ENCODE peak calls at places on chromosomes 1 and 21, in five cellular contexts. One of them, this sample, is unnamed.

GRCh38 chr1:4174291-4175200 is 274.5 kb upstream of the C1orf174 start:
- DNase-seq in tibial artery: no peak
- DNase-seq in heart left ventricle: no peak
- DNase-seq in right atrium auricular region: peak; percentile 40
- DNase-seq in right cardiac atrium: no peak
- DNase-seq in this sample: no peak

GRCh38 chr1:226578946-226579639 is 30.5 kb downstream of the STUM start:
- DNase-seq in tibial artery: peak; percentile 3
- DNase-seq in heart left ventricle: no peak
- DNase-seq in right atrium auricular region: no peak
- DNase-seq in right cardiac atrium: no peak
- DNase-seq in this sample: no peak

GRCh38 chr1:1170215-1170890 is 3.3 kb upstream of the TTLL10 start:
- DNase-seq in tibial artery: no peak
- DNase-seq in heart left ventricle: no peak
- DNase-seq in right atrium auricular region: no peak
- DNase-seq in right cardiac atrium: no peak
- DNase-seq in this sample: no peak

GRCh38 chr1:18941221-18942141 is 15.0 kb downstream of the IFFO2 start:
- DNase-seq in tibial artery: no peak
- DNase-seq in heart left ventricle: no peak
- DNase-seq in right atrium auricular region: no peak
- DNase-seq in right cardiac atrium: peak; percentile 76
- DNase-seq in this sample: no peak

GRCh38 chr1:61504840-61505239 is 220.1 kb downstream of the TM2D1 start:
- DNase-seq in tibial artery: no peak
- DNase-seq in heart left ventricle: no peak
- DNase-seq in right atrium auricular region: no peak
- DNase-seq in right cardiac atrium: no peak
- DNase-seq in this sample: no peak

GRCh38 chr1:226979115-226979516 is 39.0 kb downstream of the COQ8A start:
- DNase-seq in tibial artery: no peak
- DNase-seq in heart left ventricle: no peak
- DNase-seq in right atrium auricular region: no peak
- DNase-seq in right cardiac atrium: peak; percentile 51
- DNase-seq in this sample: no peak

GRCh38 chr1:152777510-152778137 is 2.7 kb downstream of the LCE1F start:
- DNase-seq in tibial artery: no peak
- DNase-seq in heart left ventricle: no peak
- DNase-seq in right atrium auricular region: no peak
- DNase-seq in right cardiac atrium: peak; percentile 11
- DNase-seq in this sample: no peak

GRCh38 chr1:19974822-19975416 is 4.5 kb downstream of the PLA2G2A start:
- DNase-seq in tibial artery: peak; percentile 47
- DNase-seq in heart left ventricle: peak; percentile 55
- DNase-seq in right atrium auricular region: peak; percentile 78
- DNase-seq in right cardiac atrium: peak; percentile 80
- DNase-seq in this sample: no peak

GRCh38 chr1:151108331-151108730 is 37.8 kb downstream of the GABPB2 start:
- DNase-seq in tibial artery: no peak
- DNase-seq in heart left ventricle: no peak
- DNase-seq in right atrium auricular region: no peak
- DNase-seq in right cardiac atrium: no peak
- DNase-seq in this sample: no peak

GRCh38 chr1:230281531-230281930 is 144.6 kb downstream of the PGBD5 start:
- DNase-seq in tibial artery: peak; percentile 5
- DNase-seq in heart left ventricle: no peak
- DNase-seq in right atrium auricular region: no peak
- DNase-seq in right cardiac atrium: no peak
- DNase-seq in this sample: no peak

GRCh38 chr21:26881504-26882228 is 36.5 kb upstream of the ADAMTS1 start:
- DNase-seq in tibial artery: no peak
- DNase-seq in heart left ventricle: no peak
- DNase-seq in right atrium auricular region: no peak
- DNase-seq in right cardiac atrium: no peak
- DNase-seq in this sample: no peak

GRCh38 chr1:219298581-219299148 is 125.0 kb downstream of the LYPLAL1 start:
- DNase-seq in tibial artery: no peak
- DNase-seq in heart left ventricle: no peak
- DNase-seq in right atrium auricular region: peak; percentile 65
- DNase-seq in right cardiac atrium: no peak
- DNase-seq in this sample: no peak

GRCh38 chr1:183454377-183454776 is 17.9 kb upstream of the SMG7 start:
- DNase-seq in tibial artery: no peak
- DNase-seq in heart left ventricle: no peak
- DNase-seq in right atrium auricular region: no peak
- DNase-seq in right cardiac atrium: no peak
- DNase-seq in this sample: no peak

GRCh38 chr1:212212901-212213300 is 72.3 kb upstream of the PPP2R5A start:
- DNase-seq in tibial artery: no peak
- DNase-seq in heart left ventricle: no peak
- DNase-seq in right atrium auricular region: no peak
- DNase-seq in right cardiac atrium: no peak
- DNase-seq in this sample: no peak

GRCh38 chr1:244030481-244031040 is 20.5 kb upstream of the ZBTB18 start:
- DNase-seq in tibial artery: no peak
- DNase-seq in heart left ventricle: no peak
- DNase-seq in right atrium auricular region: no peak
- DNase-seq in right cardiac atrium: no peak
- DNase-seq in this sample: no peak

GRCh38 chr1:6745073-6745472 is 40.2 kb upstream of the CAMTA1 start:
- DNase-seq in tibial artery: no peak
- DNase-seq in heart left ventricle: no peak
- DNase-seq in right atrium auricular region: no peak
- DNase-seq in right cardiac atrium: no peak
- DNase-seq in this sample: no peak

GRCh38 chr1:56816909-56817308 is 2.3 kb downstream of the FYB2 start:
- DNase-seq in tibial artery: no peak
- DNase-seq in heart left ventricle: no peak
- DNase-seq in right atrium auricular region: no peak
- DNase-seq in right cardiac atrium: no peak
- DNase-seq in this sample: no peak

GRCh38 chr1:86756062-86756406 is 51.7 kb downstream of the SH3GLB1 start:
- DNase-seq in tibial artery: no peak
- DNase-seq in heart left ventricle: no peak
- DNase-seq in right atrium auricular region: no peak
- DNase-seq in right cardiac atrium: no peak
- DNase-seq in this sample: no peak

GRCh38 chr1:222225171-222225570 is 322.7 kb downstream of the HHIPL2 start:
- DNase-seq in tibial artery: no peak
- DNase-seq in heart left ventricle: no peak
- DNase-seq in right atrium auricular region: no peak
- DNase-seq in right cardiac atrium: no peak
- DNase-seq in this sample: no peak

GRCh38 chr21:45138199-45139002 is 64.0 kb downstream of the ADARB1 start:
- DNase-seq in tibial artery: peak; percentile 62
- DNase-seq in heart left ventricle: peak; percentile 60
- DNase-seq in right atrium auricular region: no peak
- DNase-seq in right cardiac atrium: peak; percentile 90
- DNase-seq in this sample: peak; percentile 61

GRCh38 chr1:55768345-55768952 is 553.3 kb upstream of the USP24 start:
- DNase-seq in tibial artery: no peak
- DNase-seq in heart left ventricle: no peak
- DNase-seq in right atrium auricular region: no peak
- DNase-seq in right cardiac atrium: no peak
- DNase-seq in this sample: no peak

GRCh38 chr1:110542730-110543129 is 23.8 kb upstream of the KCNA10 start:
- DNase-seq in tibial artery: no peak
- DNase-seq in heart left ventricle: no peak
- DNase-seq in right atrium auricular region: no peak
- DNase-seq in right cardiac atrium: no peak
- DNase-seq in this sample: no peak

GRCh38 chr1:206606867-206607266 is 5.4 kb downstream of the EIF2D start:
- DNase-seq in tibial artery: no peak
- DNase-seq in heart left ventricle: no peak
- DNase-seq in right atrium auricular region: no peak
- DNase-seq in right cardiac atrium: no peak
- DNase-seq in this sample: no peak

GRCh38 chr1:23354260-23354659 is 10.2 kb upstream of the HNRNPR start:
- DNase-seq in tibial artery: no peak
- DNase-seq in heart left ventricle: no peak
- DNase-seq in right atrium auricular region: no peak
- DNase-seq in right cardiac atrium: no peak
- DNase-seq in this sample: no peak

GRCh38 chr1:23357112-23357908 is 12.3 kb downstream of the ZNF436 start:
- DNase-seq in tibial artery: no peak
- DNase-seq in heart left ventricle: no peak
- DNase-seq in right atrium auricular region: no peak
- DNase-seq in right cardiac atrium: no peak
- DNase-seq in this sample: no peak

GRCh38 chr1:23356451-23356850 is 12.4 kb upstream of the HNRNPR start:
- DNase-seq in tibial artery: no peak
- DNase-seq in heart left ventricle: no peak
- DNase-seq in right atrium auricular region: no peak
- DNase-seq in right cardiac atrium: no peak
- DNase-seq in this sample: no peak

GRCh38 chr1:23352096-23352695 is 8.1 kb upstream of the HNRNPR start:
- DNase-seq in tibial artery: no peak
- DNase-seq in heart left ventricle: no peak
- DNase-seq in right atrium auricular region: no peak
- DNase-seq in right cardiac atrium: no peak
- DNase-seq in this sample: no peak
- H3K4me1 ChIP-seq in tibial artery: no peaks in the 10 kb centered on the region
- H3K4me1 ChIP-seq in heart left ventricle: no peaks in the 10 kb centered on the region
- H3K4me1 ChIP-seq in right atrium auricular region: no peaks in the 10 kb centered on the region
- H3K4me1 ChIP-seq in right cardiac atrium: no peaks in the 10 kb centered on the region
- H3K4me1 ChIP-seq in this sample: no peaks in the 10 kb centered on the region

DNA sequence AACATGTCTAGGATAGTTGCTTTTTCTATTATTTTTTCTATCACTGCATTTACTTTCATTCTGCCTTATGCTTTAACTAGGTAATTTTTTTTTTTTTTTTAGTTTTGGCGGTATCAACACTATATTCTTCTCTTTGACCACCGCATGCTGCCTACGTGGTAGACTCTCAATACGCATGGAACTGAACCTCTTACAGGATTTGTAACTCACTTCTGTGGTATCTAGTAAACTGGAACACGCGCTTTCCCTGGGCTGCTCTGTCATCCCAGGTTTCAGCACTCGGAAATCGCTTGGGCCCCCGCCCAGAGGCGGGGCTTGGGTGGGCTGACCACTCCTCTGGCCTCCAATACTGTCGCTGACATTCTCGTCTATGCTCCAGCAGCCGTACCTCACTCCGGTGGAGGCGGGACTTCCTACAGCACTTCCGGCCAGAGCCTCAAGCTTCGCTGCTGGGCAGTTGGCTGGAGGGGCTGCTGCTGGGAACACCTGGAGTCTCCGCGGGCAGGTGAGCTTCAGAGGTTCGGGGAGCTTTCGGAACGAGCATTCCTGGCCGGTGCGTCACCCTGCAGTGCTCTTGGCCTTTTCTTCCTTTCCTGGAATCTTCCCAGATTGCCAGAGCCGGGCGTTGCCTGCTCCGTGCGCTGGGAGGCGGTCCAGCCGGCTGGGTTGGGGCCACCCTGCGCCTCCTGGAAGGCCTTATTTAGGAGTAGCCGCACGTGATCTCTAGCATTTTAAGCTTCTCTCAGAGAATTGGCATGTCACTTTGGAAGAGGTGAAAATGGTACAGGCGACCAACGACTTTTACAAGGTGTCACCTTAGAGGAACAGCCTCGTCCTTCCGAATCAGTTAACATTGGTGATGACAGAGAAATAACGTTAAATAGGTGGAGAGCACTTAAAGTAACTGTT is at the start of gene TBCE:
- DNase-seq in tibial artery: peak; percentile 97
- DNase-seq in heart left ventricle: peak; percentile 96
- DNase-seq in right atrium auricular region: peak; percentile 96
- DNase-seq in right cardiac atrium: peak; percentile 99
- DNase-seq in this sample: peak; percentile 76
- H3K4me3 ChIP-seq in tibial artery: peak within 1 kb of the TSS; percentile 62
- H3K4me3 ChIP-seq in heart left ventricle: peak within 1 kb of the TSS; percentile 88
- H3K4me3 ChIP-seq in right atrium auricular region: peak within 1 kb of the TSS; percentile 73
- H3K4me3 ChIP-seq in right cardiac atrium: peak within 1 kb of the TSS; percentile 91
- H3K4me3 ChIP-seq in this sample: peak within 1 kb of the TSS; percentile 95

DNA sequence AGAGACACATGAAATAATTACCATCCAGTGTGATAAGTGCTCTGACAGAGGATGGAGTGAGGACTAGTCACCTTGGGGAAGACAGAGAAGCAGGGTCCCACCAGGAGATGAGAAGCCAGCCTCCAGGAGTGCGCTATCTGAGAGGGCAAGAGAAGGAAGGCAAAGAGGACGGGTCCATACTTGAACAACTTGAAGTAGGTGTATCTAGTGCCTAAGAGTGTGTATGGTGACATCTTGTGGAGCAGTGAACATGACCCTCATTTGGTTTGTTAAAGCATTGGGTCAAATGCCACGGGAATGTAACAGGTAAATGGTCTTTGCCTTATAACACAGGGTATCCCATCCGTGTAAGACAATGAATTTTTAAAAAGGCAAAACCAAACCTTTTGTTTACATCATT is 39.8 kb downstream of the MRPL39 start:
- DNase-seq in tibial artery: no peak
- DNase-seq in heart left ventricle: no peak
- DNase-seq in right atrium auricular region: no peak
- DNase-seq in right cardiac atrium: no peak
- DNase-seq in this sample: no peak
- H3K27ac ChIP-seq in tibial artery: no peak overlapping the region
- H3K27ac ChIP-seq in heart left ventricle: no peak overlapping the region
- H3K27ac ChIP-seq in right atrium auricular region: no peak overlapping the region
- H3K27ac ChIP-seq in right cardiac atrium: no peak overlapping the region
- H3K27ac ChIP-seq in this sample: no peak overlapping the region

GRCh38 chr1:200900877-200901276 is 6.2 kb downstream of the INAVA start:
- DNase-seq in tibial artery: no peak
- DNase-seq in heart left ventricle: no peak
- DNase-seq in right atrium auricular region: no peak
- DNase-seq in right cardiac atrium: no peak
- DNase-seq in this sample: no peak

GRCh38 chr1:200899954-200900867 is 5.5 kb downstream of the INAVA start:
- DNase-seq in tibial artery: no peak
- DNase-seq in heart left ventricle: no peak
- DNase-seq in right atrium auricular region: no peak
- DNase-seq in right cardiac atrium: no peak
- DNase-seq in this sample: no peak

GRCh38 chr1:200901350-200901749 is 6.7 kb downstream of the INAVA start:
- DNase-seq in tibial artery: no peak
- DNase-seq in heart left ventricle: no peak
- DNase-seq in right atrium auricular region: no peak
- DNase-seq in right cardiac atrium: no peak
- DNase-seq in this sample: no peak

GRCh38 chr1:200903793-200904192 is 9.1 kb downstream of the INAVA start:
- DNase-seq in tibial artery: no peak
- DNase-seq in heart left ventricle: no peak
- DNase-seq in right atrium auricular region: no peak
- DNase-seq in right cardiac atrium: no peak
- DNase-seq in this sample: no peak

DNA sequence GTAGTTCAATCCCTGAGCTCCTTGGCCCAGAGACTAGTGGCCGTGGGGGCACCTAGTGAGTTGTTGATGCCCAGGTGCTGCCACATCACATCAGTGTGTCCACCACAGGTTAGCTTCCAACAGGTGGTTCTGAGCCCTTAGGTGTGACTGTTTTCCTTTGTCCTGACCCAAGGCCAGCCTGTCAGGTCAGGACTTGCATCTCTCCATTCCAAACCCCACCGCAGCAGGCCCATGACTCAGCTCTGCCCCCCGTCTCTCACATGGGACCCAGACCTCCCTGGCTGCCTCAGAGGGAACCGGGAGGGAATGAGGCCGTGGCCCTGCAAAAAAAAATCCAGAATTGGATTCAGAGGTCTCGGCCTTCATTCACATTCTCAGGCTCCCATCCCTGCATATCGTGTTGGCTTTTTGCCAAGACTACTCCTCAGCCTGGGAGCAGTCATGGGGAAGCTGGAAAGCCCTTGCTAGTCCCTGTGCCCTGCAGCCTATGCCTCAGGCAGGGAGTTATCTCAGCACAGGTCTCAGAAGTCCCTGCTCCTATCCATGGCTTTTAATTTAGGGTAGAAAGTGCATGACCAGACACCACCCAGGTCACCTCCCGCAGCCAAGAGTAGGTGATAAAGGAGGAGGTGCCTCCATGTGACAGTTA is 7.2 kb downstream of the INAVA start:
- DNase-seq in tibial artery: no peak
- DNase-seq in heart left ventricle: no peak
- DNase-seq in right atrium auricular region: no peak
- DNase-seq in right cardiac atrium: no peak
- DNase-seq in this sample: no peak
- H3K4me1 ChIP-seq in tibial artery: no peaks in the 10 kb centered on the region
- H3K4me1 ChIP-seq in heart left ventricle: no peaks in the 10 kb centered on the region
- H3K4me1 ChIP-seq in right atrium auricular region: no peaks in the 10 kb centered on the region
- H3K4me1 ChIP-seq in right cardiac atrium: no peaks in the 10 kb centered on the region
- H3K4me1 ChIP-seq in this sample: peaks cover 14% of the 10 kb centered on the region

This sample was measured in CD8-positive, alpha-beta memory T cell.